ENCODE peak calls at places on chromosome 6, in ten cellular contexts. B is tibial artery, P is GM23248, L is breast epithelium, Y is upper lobe of right lung, X is IMR-90, E is neuronal stem cell, R is cardiac muscle cell, F is fibroblast of lung, W is uterus. G is an unnamed sample.

GRCh38 chr6:51768087-51768486 is 319.3 kb downstream of the PKHD1 start:
- DNase-seq in B (no peak), P (no peak), L (no peak), Y (no peak), X (no peak), E (no peak), R (no peak), F (no peak), W (no peak), G (no peak)

GRCh38 chr6:158819213-158819976 is at the start of gene EZR:
- DNase-seq in B (peak; percentile 51), P (peak; percentile 84), L (peak; percentile 80), Y (peak; percentile 94), X (peak; percentile 57), E (peak; percentile 67), R (peak; percentile 80), F (peak; percentile 59), W (peak; percentile 68), G (peak; percentile 82)

GRCh38 chr6:10633216-10633615 is 61.2 kb downstream of the C6orf52 start:
- DNase-seq in B (no peak), P (peak; percentile 51), L (no peak), Y (no peak), X (peak; percentile 75), E (no peak), R (peak; percentile 1), F (peak; percentile 86), W (no peak), G (no peak)

GRCh38 chr6:135910943-135911618 is 59.6 kb downstream of the PDE7B start:
- DNase-seq in B (no peak), P (no peak), L (no peak), Y (no peak), X (no peak), E (no peak), R (no peak), F (peak; percentile 45), W (no peak), G (no peak)

GRCh38 chr6:6969761-6970223 is 138.0 kb upstream of the RREB1 start:
- DNase-seq in B (no peak), P (no peak), L (no peak), Y (peak; percentile 71), X (no peak), E (no peak), R (no peak), F (no peak), W (no peak), G (peak; percentile 96)

GRCh38 chr6:74717591-74717990 is 488.3 kb downstream of the COL12A1 start:
- DNase-seq in B (no peak), P (no peak), L (no peak), Y (no peak), X (no peak), E (no peak), R (no peak), F (no peak), W (no peak), G (no peak)

GRCh38 chr6:30682181-30683117 is 4.0 kb downstream of the PPP1R18 start:
- DNase-seq in B (peak; percentile 84), P (peak; percentile 93), L (no peak), Y (peak; percentile 92), X (peak; percentile 95), E (no peak), R (peak; percentile 84), F (peak; percentile 94), W (peak; percentile 94), G (peak; percentile 45)

GRCh38 chr6:126919947-126920346 is 198.5 kb upstream of the RSPO3 start:
- DNase-seq in B (no peak), P (peak; percentile 98), L (no peak), Y (no peak), X (peak; percentile 99), E (no peak), R (peak; percentile 87), F (peak; percentile 95), W (no peak), G (no peak)

GRCh38 chr6:139108378-139108777 is 26.5 kb upstream of the HECA start:
- DNase-seq in B (no peak), P (no peak), L (no peak), Y (no peak), X (no peak), E (no peak), R (no peak), F (no peak), W (no peak), G (no peak)

GRCh38 chr6:108781419-108782110 is 66.7 kb upstream of the ARMC2 start:
- DNase-seq in B (peak; percentile 37), P (peak; percentile 43), L (no peak), Y (no peak), X (peak; percentile 12), E (peak; percentile 26), R (no peak), F (peak; percentile 39), W (peak; percentile 32), G (no peak)

GRCh38 chr6:40779399-40779798 is 192.2 kb upstream of the LRFN2 start:
- DNase-seq in B (no peak), P (peak; percentile 93), L (no peak), Y (no peak), X (peak; percentile 72), E (no peak), R (no peak), F (peak; percentile 38), W (no peak), G (no peak)

GRCh38 chr6:14288910-14289309 is 171.3 kb downstream of the CD83 start:
- DNase-seq in B (no peak), P (peak; percentile 19), L (no peak), Y (no peak), X (no peak), E (no peak), R (no peak), F (no peak), W (no peak), G (no peak)

GRCh38 chr6:123802351-123802696 is 1.3 kb upstream of the NKAIN2 start:
- DNase-seq in B (no peak), P (no peak), L (no peak), Y (no peak), X (no peak), E (no peak), R (no peak), F (no peak), W (no peak), G (no peak)
- H3K4me3 ChIP-seq in B (peak overlapping the region; percentile 56), P (peak overlapping the region; percentile 72), L (no peak overlapping the region), Y (peak overlapping the region; percentile 47), X (no peak overlapping the region), E (no peak overlapping the region), R (no peak overlapping the region), F (no peak overlapping the region), W (no peak overlapping the region), G (no peak overlapping the region)

GRCh38 chr6:42774201-42774600 is 7.7 kb upstream of the BICRAL start:
- DNase-seq in B (no peak), P (no peak), L (no peak), Y (no peak), X (no peak), E (no peak), R (no peak), F (no peak), W (no peak), G (no peak)
- H3K4me1 ChIP-seq in B (no peaks in the 10 kb centered on the region), P (peaks cover 8% of the 10 kb centered on the region), L (no peaks in the 10 kb centered on the region), Y (peaks cover 11% of the 10 kb centered on the region), X (no peaks in the 10 kb centered on the region), E (peaks cover 3% of the 10 kb centered on the region), R (peaks cover 3% of the 10 kb centered on the region), F (no peaks in the 10 kb centered on the region), W (no peaks in the 10 kb centered on the region), G (peaks cover 11% of the 10 kb centered on the region)

GRCh38 chr6:72622094-72622540 is 253 bp downstream of the KCNQ5 start:
- DNase-seq in B (peak; percentile 23), P (peak; percentile 76), L (no peak), Y (peak; percentile 67), X (peak; percentile 24), E (peak; percentile 54), R (peak; percentile 51), F (no peak), W (no peak), G (peak; percentile 77)

GRCh38 chr6:72620866-72621242 is 1.0 kb upstream of the KCNQ5 start:
- DNase-seq in B (no peak), P (no peak), L (no peak), Y (no peak), X (no peak), E (no peak), R (no peak), F (no peak), W (no peak), G (peak; percentile 14)

GRCh38 chr6:72621243-72622093 is at the start of gene KCNQ5:
- DNase-seq in B (no peak), P (peak; percentile 67), L (no peak), Y (no peak), X (no peak), E (no peak), R (peak; percentile 27), F (no peak), W (no peak), G (no peak)

GRCh38 chr6:72617721-72618120 is 4.1 kb upstream of the KCNQ5 start:
- DNase-seq in B (no peak), P (no peak), L (no peak), Y (no peak), X (no peak), E (no peak), R (no peak), F (no peak), W (no peak), G (no peak)

DNA sequence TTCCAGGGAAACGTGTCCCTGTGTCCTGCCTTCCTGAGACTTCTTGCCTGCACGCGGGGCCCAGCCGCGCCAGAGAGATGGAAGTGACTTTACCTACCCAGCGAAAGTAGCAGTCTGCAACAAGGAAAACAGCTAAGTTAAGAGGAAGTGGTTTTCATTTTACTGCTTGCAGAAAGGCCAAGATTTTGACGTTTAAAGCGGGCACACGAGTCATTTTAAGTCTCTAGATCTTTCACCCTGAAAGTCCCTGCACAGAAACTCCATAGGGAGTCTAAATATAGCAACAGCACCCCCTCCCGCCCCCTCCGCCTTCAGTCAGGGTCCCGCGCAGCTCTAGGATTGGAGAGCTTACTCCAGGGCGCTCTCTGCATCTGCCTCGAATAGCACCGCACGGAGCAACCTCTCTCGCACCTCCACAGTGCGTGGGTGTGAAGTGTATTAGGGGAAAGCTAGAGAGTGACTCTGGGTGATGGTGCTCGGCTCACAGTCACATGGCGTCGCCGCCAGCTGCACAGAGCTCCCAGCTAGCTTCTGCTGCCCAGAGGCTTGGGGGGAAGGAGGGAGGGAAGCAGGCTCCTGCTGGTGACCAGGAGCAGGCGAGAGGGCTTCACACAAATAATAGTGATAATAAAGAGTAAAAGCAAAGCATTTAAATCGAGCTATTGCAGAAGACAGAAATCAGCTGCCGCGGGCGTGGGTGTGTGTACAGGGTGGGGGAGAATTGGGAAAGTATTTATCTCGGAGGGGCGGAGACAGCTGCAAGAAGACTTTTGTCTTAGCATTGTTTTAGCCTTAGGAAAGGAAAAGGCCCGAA is 1.8 kb upstream of the KCNQ5 start:
- DNase-seq in B (peak; percentile 41), P (peak; percentile 80), L (no peak), Y (peak; percentile 70), X (peak; percentile 45), E (peak; percentile 33), R (peak; percentile 51), F (no peak), W (no peak), G (no peak)
- H3K4me3 ChIP-seq in B (peak overlapping the region; percentile 63), P (peak overlapping the region; percentile 96), L (peak overlapping the region; percentile 37), Y (peak overlapping the region; percentile 52), X (peak overlapping the region; percentile 27), E (peak overlapping the region; percentile 63), R (peak overlapping the region; percentile 70), F (peak overlapping the region; percentile 80), W (no peak overlapping the region), G (no peak overlapping the region)

DNA sequence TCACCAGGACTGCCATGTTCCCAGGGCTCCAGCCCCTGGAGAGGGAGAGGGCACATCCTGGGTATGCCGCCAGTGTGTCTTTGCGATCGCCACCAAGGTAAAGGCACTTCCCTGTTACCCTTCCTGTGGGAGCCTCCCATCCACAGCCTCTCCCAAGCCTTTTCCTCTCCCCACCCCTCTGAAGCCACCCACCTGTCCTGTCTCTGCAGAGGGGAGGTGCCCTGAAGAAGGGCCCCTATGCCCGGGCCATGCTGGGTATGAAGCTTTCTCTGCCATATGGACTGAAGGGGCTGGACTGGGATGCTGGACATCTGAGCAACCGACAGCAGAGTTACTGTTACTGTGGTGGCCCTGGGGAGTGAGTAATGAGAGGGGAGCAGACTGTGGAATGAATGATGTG is 2.4 kb downstream of the PHF1 start:
- DNase-seq in B (no peak), P (no peak), L (no peak), Y (no peak), X (no peak), E (no peak), R (no peak), F (no peak), W (no peak), G (no peak)
- H3K4me1 ChIP-seq in B (no peaks in the 10 kb centered on the region), P (peaks cover 24% of the 10 kb centered on the region), L (peaks cover 5% of the 10 kb centered on the region), Y (peaks cover 39% of the 10 kb centered on the region), X (peaks cover 7% of the 10 kb centered on the region), E (peaks cover 13% of the 10 kb centered on the region), R (peaks cover 10% of the 10 kb centered on the region), F (peaks cover 17% of the 10 kb centered on the region), W (peaks cover 4% of the 10 kb centered on the region), G (no peaks in the 10 kb centered on the region)